ENCODE peak calls at places on chromosomes 12 and 14, in five cellular contexts. B, X, G, Y and I are unnamed samples.

GRCh38 chr12:102595315-102595714 is 115.0 kb upstream of the IGF1 start:
- DNase-seq in B (no peak), X (no peak), G (no peak), Y (no peak), I (no peak)

GRCh38 chr12:57518920-57519757 is 1.2 kb downstream of the DDIT3 start:
- DNase-seq in B (peak), X (peak), G (peak), Y (no peak), I (no peak)

GRCh38 chr14:62957562-62957961 is 87.7 kb downstream of the KCNH5 start:
- DNase-seq in B (no peak), X (no peak), G (no peak), Y (no peak), I (no peak)

GRCh38 chr12:22307811-22308210 is 26.7 kb downstream of the ST8SIA1 start:
- DNase-seq in B (no peak), X (no peak), G (no peak), Y (no peak), I (no peak)

GRCh38 chr12:80313184-80313583 is 130.9 kb upstream of the PTPRQ start:
- DNase-seq in B (no peak), X (no peak), G (no peak), Y (no peak), I (no peak)

GRCh38 chr12:6430124-6430989 is 14.4 kb upstream of the CD27 start:
- DNase-seq in B (peak), X (peak), G (no peak), Y (no peak), I (no peak)

GRCh38 chr12:122005252-122005651 is 16.4 kb upstream of the BCL7A start:
- DNase-seq in B (no peak), X (no peak), G (no peak), Y (no peak), I (peak)

GRCh38 chr14:95265106-95266094 is 54.3 kb downstream of the CLMN start:
- DNase-seq in B (peak), X (no peak), G (no peak), Y (peak), I (peak)

GRCh38 chr12:60489071-60489470 is 893.2 kb downstream of the SLC16A7 start:
- DNase-seq in B (no peak), X (no peak), G (no peak), Y (no peak), I (no peak)

GRCh38 chr12:1809606-1810140 is 10.7 kb upstream of the LRTM2 start:
- DNase-seq in B (no peak), X (no peak), G (no peak), Y (no peak), I (no peak)

GRCh38 chr12:124392991-124393790 is 98.3 kb downstream of the RFLNA start:
- DNase-seq in B (peak), X (peak), G (no peak), Y (no peak), I (no peak)

GRCh38 chr14:51014086-51014485 is 69.8 kb upstream of the PYGL start:
- DNase-seq in B (no peak), X (peak), G (no peak), Y (no peak), I (no peak)

GRCh38 chr12:6899837-6900519 is 4.6 kb upstream of the LRRC23 start:
- DNase-seq in B (peak), X (peak), G (peak), Y (no peak), I (no peak)

GRCh38 chr12:42145197-42145549 is 499 bp upstream of the GXYLT1 start:
- DNase-seq in B (no peak), X (no peak), G (peak), Y (no peak), I (no peak)

GRCh38 chr12:6752181-6752930 is 585 bp downstream of the MLF2 start:
- DNase-seq in B (peak), X (peak), G (peak), Y (peak), I (no peak)

GRCh38 chr12:13102481-13103195 is 829 bp downstream of the GSG1 start:
- DNase-seq in B (no peak), X (no peak), G (no peak), Y (no peak), I (no peak)

GRCh38 chr12:132026796-132027500 is 77.2 kb downstream of the EP400 start:
- DNase-seq in B (no peak), X (no peak), G (no peak), Y (no peak), I (no peak)

GRCh38 chr12:103399986-103400385 is 95.8 kb downstream of the C12orf42 start:
- DNase-seq in B (no peak), X (no peak), G (no peak), Y (no peak), I (no peak)

GRCh38 chr12:131941116-131941986 is 8.4 kb upstream of the EP400 start:
- DNase-seq in B (peak), X (no peak), G (no peak), Y (no peak), I (no peak)

GRCh38 chr12:14854586-14855163 is 11.3 kb upstream of the ART4 start:
- DNase-seq in B (no peak), X (no peak), G (no peak), Y (peak), I (peak)

GRCh38 chr14:97976861-97977260 is 1179.7 kb downstream of the VRK1 start:
- DNase-seq in B (peak), X (no peak), G (no peak), Y (no peak), I (no peak)

GRCh38 chr12:124507188-124508109 is 60.0 kb downstream of the NCOR2 start:
- DNase-seq in B (no peak), X (no peak), G (no peak), Y (no peak), I (no peak)

GRCh38 chr14:58899317-58899713 is 261.6 kb downstream of the DACT1 start:
- DNase-seq in B (no peak), X (no peak), G (no peak), Y (no peak), I (no peak)

GRCh38 chr14:57755018-57755521 is 110.8 kb downstream of the SLC35F4 start:
- DNase-seq in B (no peak), X (no peak), G (peak), Y (no peak), I (no peak)

GRCh38 chr12:96130396-96131059 is 63.6 kb upstream of the ELK3 start:
- DNase-seq in B (no peak), X (no peak), G (peak), Y (no peak), I (no peak)

GRCh38 chr12:104456950-104457745 is 400 bp downstream of the CHST11 start:
- DNase-seq in B (peak), X (peak), G (peak), Y (peak), I (peak)

GRCh38 chr14:71328183-71328582 is 420.9 kb downstream of the PCNX1 start:
- DNase-seq in B (no peak), X (no peak), G (no peak), Y (peak), I (peak)

GRCh38 chr14:37213016-37213415 is 15.3 kb downstream of the MIPOL1 start:
- DNase-seq in B (no peak), X (no peak), G (no peak), Y (no peak), I (no peak)

GRCh38 chr14:83071888-83072501 is 1538.3 kb upstream of the SEL1L start:
- DNase-seq in B (no peak), X (no peak), G (peak), Y (peak), I (no peak)

GRCh38 chr14:50067723-50068495 is 48.5 kb downstream of the VCPKMT start:
- DNase-seq in B (peak), X (no peak), G (no peak), Y (no peak), I (no peak)

GRCh38 chr14:102209224-102209966 is 69.7 kb downstream of the WDR20 start:
- DNase-seq in B (peak), X (no peak), G (peak), Y (no peak), I (no peak)
- TF ChIP-seq CTCF in B (peak), X (no peak), G (peak), Y (no peak), I (no peak)

GRCh38 chr12:120444676-120445075 is 1.5 kb downstream of the TRIAP1 start:
- DNase-seq in B (no peak), X (no peak), G (no peak), Y (no peak), I (no peak)

GRCh38 chr12:120438495-120439198 is 734 bp downstream of the COX6A1 start:
- DNase-seq in B (no peak), X (no peak), G (no peak), Y (no peak), I (no peak)

GRCh38 chr12:120437735-120438494 is at the start of gene COX6A1:
- DNase-seq in B (peak), X (peak), G (peak), Y (peak), I (peak)

GRCh38 chr12:120439646-120440247 is 1.8 kb downstream of the COX6A1 start:
- DNase-seq in B (peak), X (no peak), G (peak), Y (peak), I (peak)
- TF ChIP-seq CTCF in B (peak), X (peak), G (peak), Y (peak), I (no peak)

GRCh38 chr12:56032006-56032405 is 9.7 kb upstream of the RPS26 start:
- DNase-seq in B (no peak), X (no peak), G (no peak), Y (no peak), I (no peak)
- TF ChIP-seq CTCF in B (no peak), X (no peak), G (no peak), Y (no peak), I (no peak)

GRCh38 chr12:97960225-97960624 is 497.6 kb downstream of the RMST start:
- DNase-seq in B (no peak), X (no peak), G (peak), Y (no peak), I (no peak)
- TF ChIP-seq CTCF in B (no peak), X (no peak), G (peak), Y (no peak), I (no peak)

GRCh38 chr14:106187176-106187670 is 660.8 kb downstream of the TMEM121 start:
- DNase-seq in B (no peak), X (no peak), G (no peak), Y (no peak), I (no peak)

DNA sequence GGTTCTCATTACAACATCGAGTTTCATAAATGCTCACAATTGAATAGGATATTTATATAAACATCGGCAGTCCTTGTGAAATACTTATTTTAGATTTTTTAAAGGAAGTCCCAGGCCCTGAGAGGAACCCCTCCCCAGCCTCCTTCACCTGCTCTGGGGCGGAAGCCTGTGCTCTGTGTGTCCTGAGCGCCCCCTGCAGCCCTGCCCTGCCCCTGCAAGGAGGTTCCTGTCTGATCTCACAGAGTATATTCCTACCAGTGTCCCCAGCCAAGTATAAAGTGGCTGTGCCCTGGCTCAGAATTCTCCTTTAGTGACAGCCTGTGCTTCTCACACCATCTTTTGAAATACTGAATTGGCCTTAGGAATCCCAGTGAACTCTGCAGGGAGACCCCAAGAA is 659.5 kb downstream of the TMEM121 start:
- DNase-seq in B (peak), X (no peak), G (no peak), Y (no peak), I (no peak)
- TF ChIP-seq CTCF in B (peak), X (no peak), G (no peak), Y (peak), I (peak)

GRCh38 chr14:93982684-93983007 is 6.3 kb upstream of the ASB2 start:
- DNase-seq in B (no peak), X (no peak), G (no peak), Y (no peak), I (no peak)
- TF ChIP-seq CTCF in B (no peak), X (no peak), G (no peak), Y (no peak), I (no peak)

GRCh38 chr14:104293851-104294627 is 155.7 kb downstream of the KIF26A start:
- DNase-seq in B (peak), X (peak), G (peak), Y (no peak), I (no peak)
- TF ChIP-seq CTCF in B (peak), X (no peak), G (peak), Y (no peak), I (no peak)